ENCODE peak calls at places on chromosomes 1 and 21, in seven cellular contexts. Q is body of pancreas, G is neural crest cell, C is endothelial cell, K is left lung, R is psoas muscle, M is B cell. W is an unnamed sample.

GRCh38 chr1:183569141-183569540 is 21.1 kb downstream of the NCF2 start:
- DNase-seq in Q (no peak), M (no peak), G (no peak), C (no peak), R (no peak), K (no peak), W (no peak)

GRCh38 chr1:1907098-1907736 is 7.8 kb upstream of the CALML6 start:
- DNase-seq in R (no peak), G (no peak), Q (peak; percentile 45), C (peak; percentile 11), M (peak; percentile 74), K (no peak), W (peak; percentile 58)

GRCh38 chr1:157000686-157001085 is 44.9 kb downstream of the ARHGEF11 start:
- DNase-seq in G (no peak), Q (no peak), C (no peak), K (no peak), M (no peak), R (no peak), W (no peak)

GRCh38 chr1:116990612-116991151 is 10.9 kb upstream of the CD101 start:
- DNase-seq in R (peak; percentile 89), G (no peak), M (no peak), K (peak; percentile 66), Q (peak; percentile 46), C (no peak), W (no peak)

GRCh38 chr21:41918561-41919358 is 35.1 kb downstream of the C2CD2 start:
- DNase-seq in G (no peak), K (peak; percentile 7), Q (no peak), M (no peak), C (no peak), R (no peak), W (no peak)

GRCh38 chr1:228695015-228695955 is 40.0 kb upstream of the RHOU start:
- DNase-seq in C (no peak), K (no peak), Q (no peak), M (no peak), R (no peak), G (no peak), W (no peak)

GRCh38 chr1:185595835-185596667 is 138.1 kb upstream of the HMCN1 start:
- DNase-seq in M (peak; percentile 59), K (no peak), Q (peak; percentile 64), C (peak; percentile 60), R (no peak), G (peak; percentile 54), W (no peak)

GRCh38 chr1:2520206-2520605 is 6.2 kb downstream of the PANK4 start:
- DNase-seq in K (no peak), R (no peak), M (no peak), C (no peak), G (no peak), Q (no peak), W (no peak)

GRCh38 chr1:177429234-177429633 is 258.5 kb downstream of the BRINP2 start:
- DNase-seq in Q (no peak), M (no peak), R (no peak), C (no peak), K (no peak), G (no peak), W (no peak)

GRCh38 chr1:164051791-164052190 is 507.2 kb upstream of the PBX1 start:
- DNase-seq in Q (no peak), G (no peak), M (no peak), K (no peak), C (no peak), R (no peak), W (no peak)

GRCh38 chr1:84892657-84893618 is at the start of gene LPAR3:
- DNase-seq in G (peak; percentile 37), R (no peak), C (peak; percentile 31), K (no peak), M (no peak), Q (peak; percentile 89), W (no peak)

GRCh38 chr1:44315521-44315920 is 39.5 kb downstream of the ERI3 start:
- DNase-seq in M (no peak), R (no peak), G (no peak), Q (no peak), C (no peak), K (no peak), W (no peak)

GRCh38 chr1:186828612-186829542 is at the start of gene PLA2G4A:
- DNase-seq in C (peak; percentile 7), G (no peak), K (peak; percentile 50), M (no peak), Q (peak; percentile 45), R (peak; percentile 19), W (peak; percentile 44)

GRCh38 chr1:205356424-205357151 is at the start of gene KLHDC8A:
- DNase-seq in K (no peak), M (no peak), G (peak; percentile 23), R (no peak), Q (no peak), C (no peak), W (no peak)

GRCh38 chr1:73998348-73998959 is 199.5 kb downstream of the LRRIQ3 start:
- DNase-seq in R (no peak), Q (no peak), K (no peak), C (no peak), M (no peak), G (no peak), W (no peak)

GRCh38 chr1:64663654-64664053 is 81.2 kb upstream of the RAVER2 start:
- DNase-seq in G (peak; percentile 36), Q (peak; percentile 21), C (peak; percentile 41), K (no peak), M (no peak), R (no peak), W (no peak)

GRCh38 chr1:26363549-26364448 is 8.8 kb downstream of the ZNF683 start:
- DNase-seq in K (peak; percentile 82), R (peak; percentile 80), M (peak; percentile 87), G (peak; percentile 93), C (peak; percentile 92), Q (peak; percentile 81), W (peak; percentile 83)

GRCh38 chr1:192579319-192579738 is 3.8 kb downstream of the RGS1 start:
- DNase-seq in K (no peak), M (peak; percentile 43), Q (no peak), R (no peak), G (no peak), C (no peak), W (no peak)

GRCh38 chr1:245901037-245901436 is 606.0 kb downstream of the SMYD3 start:
- DNase-seq in G (no peak), K (no peak), C (no peak), M (no peak), Q (no peak), R (no peak), W (no peak)

DNA sequence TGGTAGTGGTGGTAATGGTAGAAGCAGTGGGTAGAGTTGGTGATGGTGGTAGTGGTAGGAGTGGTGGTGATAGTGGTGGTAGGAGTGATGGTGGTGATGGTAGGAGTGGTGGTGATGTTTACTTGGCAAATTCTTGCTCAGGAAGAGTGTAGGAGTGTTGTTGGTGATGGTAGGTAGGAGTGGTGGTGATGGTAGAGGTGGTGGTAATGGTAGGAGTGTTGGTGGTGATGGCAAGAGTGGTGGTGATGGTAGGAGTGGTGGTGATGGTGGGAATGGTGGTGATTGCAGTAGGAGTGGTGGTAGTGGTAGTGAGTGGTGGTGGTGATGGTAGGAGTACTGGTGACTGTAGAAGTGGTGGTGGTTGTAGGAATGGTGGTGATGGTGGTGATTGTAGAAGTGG is 106.5 kb downstream of the DISC1 start:
- DNase-seq in Q (no peak), R (no peak), G (no peak), M (no peak), K (no peak), C (no peak), W (no peak)
- TF ChIP-seq CTCF in Q (no peak), R (no peak), G (no peak), M (no peak), K (no peak), C (no peak), W (no peak)

GRCh38 chr1:248703674-248704073 is 1.1 kb upstream of the OR14I1 start:
- DNase-seq in R (no peak), G (no peak), M (no peak), K (no peak), C (no peak), Q (no peak), W (no peak)
- TF ChIP-seq CTCF in R (no peak), G (no peak), M (peak; percentile 59), K (no peak), C (no peak), Q (peak; percentile 17), W (peak; percentile 29)

GRCh38 chr1:204080163-204080903 is 7.4 kb downstream of the SOX13 start:
- DNase-seq in Q (peak; percentile 97), C (no peak), R (peak; percentile 68), K (peak; percentile 91), G (no peak), M (no peak), W (peak; percentile 70)
- TF ChIP-seq CTCF in Q (peak; percentile 40), C (no peak), R (no peak), K (no peak), G (no peak), M (no peak), W (no peak)

DNA sequence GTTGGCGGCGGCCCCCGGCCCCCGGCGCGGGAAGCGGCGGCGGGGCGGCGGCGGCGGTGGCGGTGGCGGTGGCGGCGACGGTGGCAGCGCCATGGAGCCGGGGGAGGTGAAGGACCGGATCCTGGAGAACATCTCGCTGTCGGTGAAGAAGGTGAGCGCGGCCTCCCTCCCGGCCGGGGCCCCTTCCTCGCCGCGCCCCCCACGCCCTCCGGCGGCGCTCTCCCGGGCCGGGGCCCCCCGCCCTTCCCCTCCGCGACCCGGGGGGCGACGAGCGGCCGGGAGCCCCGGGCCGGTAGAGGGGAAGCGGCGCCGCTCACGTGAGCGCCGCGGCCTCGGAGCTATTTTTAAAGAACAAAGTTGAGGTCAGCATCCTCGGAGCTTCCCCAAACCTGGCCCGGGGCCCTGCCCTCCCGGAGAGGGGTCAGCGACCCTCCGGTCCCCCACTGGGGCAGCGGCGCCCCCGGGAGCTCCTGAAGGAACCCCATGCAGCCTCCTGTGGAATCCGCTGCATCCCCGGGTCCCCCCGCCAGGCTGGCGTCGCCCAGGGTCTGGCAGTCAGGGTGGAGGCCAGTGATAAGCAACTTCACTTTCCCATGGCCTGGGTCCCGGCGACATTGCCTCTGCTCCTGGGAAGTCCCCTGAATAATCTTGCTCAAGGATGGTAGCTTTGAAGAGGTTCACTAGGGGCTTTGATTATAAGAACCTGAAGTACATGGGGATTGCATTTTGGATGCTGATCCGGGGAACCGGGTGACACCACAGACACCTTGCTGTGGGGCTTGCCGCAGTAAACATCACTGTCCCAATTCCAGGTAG is 556 bp downstream of the PLEKHM2 start:
- DNase-seq in Q (peak; percentile 54), R (peak; percentile 59), M (peak; percentile 46), G (peak; percentile 37), C (peak; percentile 56), K (peak; percentile 65), W (peak; percentile 55)
- TF ChIP-seq CTCF in Q (no peak), R (no peak), M (no peak), G (peak; percentile 35), C (no peak), K (peak; percentile 23), W (no peak)